ENCODE peak calls at places on chromosomes 6 and 20, in four cellular contexts. One of them, this sample, is unnamed.

GRCh38 chr6:105452924-105453756 is 50.3 kb upstream of the PREP start:
- DNase-seq in uterus: no peak
- DNase-seq in H1: no peak
- DNase-seq in GM13976: peak
- DNase-seq in this sample: no peak

GRCh38 chr20:61166324-61166723 is 85.7 kb upstream of the CDH4 start:
- DNase-seq in uterus: no peak
- DNase-seq in GM13976: no peak
- DNase-seq in H1: no peak
- DNase-seq in this sample: no peak

GRCh38 chr20:24935140-24935539 is 13.9 kb upstream of the CST7 start:
- DNase-seq in uterus: no peak
- DNase-seq in GM13976: no peak
- DNase-seq in H1: no peak
- DNase-seq in this sample: no peak

GRCh38 chr6:79750806-79751205 is 119.7 kb downstream of the SH3BGRL2 start:
- DNase-seq in GM13976: no peak
- DNase-seq in uterus: no peak
- DNase-seq in H1: no peak
- DNase-seq in this sample: no peak

GRCh38 chr6:90097357-90097756 is 199.3 kb downstream of the BACH2 start:
- DNase-seq in H1: no peak
- DNase-seq in uterus: no peak
- DNase-seq in GM13976: no peak
- DNase-seq in this sample: no peak

GRCh38 chr20:62149532-62150235 is 6.1 kb downstream of the SS18L1 start:
- DNase-seq in H1: no peak
- DNase-seq in GM13976: no peak
- DNase-seq in uterus: no peak
- DNase-seq in this sample: no peak

GRCh38 chr6:17580518-17581048 is 19.5 kb upstream of the FAM8A1 start:
- DNase-seq in GM13976: peak
- DNase-seq in H1: no peak
- DNase-seq in uterus: peak
- DNase-seq in this sample: peak

GRCh38 chr6:84774174-84775158 is 10.1 kb upstream of the TBX18 start:
- DNase-seq in H1: peak
- DNase-seq in GM13976: peak
- DNase-seq in uterus: no peak
- DNase-seq in this sample: peak

GRCh38 chr6:53306819-53307347 is 41.9 kb downstream of the ELOVL5 start:
- DNase-seq in GM13976: peak
- DNase-seq in H1: no peak
- DNase-seq in uterus: no peak
- DNase-seq in this sample: no peak

GRCh38 chr6:131122516-131122915 is 12.8 kb upstream of the AKAP7 start:
- DNase-seq in H1: no peak
- DNase-seq in GM13976: no peak
- DNase-seq in uterus: no peak
- DNase-seq in this sample: no peak

GRCh38 chr6:2945069-2945452 is 26.3 kb downstream of the SERPINB6 start:
- DNase-seq in GM13976: no peak
- DNase-seq in uterus: no peak
- DNase-seq in H1: peak
- DNase-seq in this sample: no peak

GRCh38 chr6:80991316-80991715 is 761.2 kb downstream of the TENT5A start:
- DNase-seq in GM13976: no peak
- DNase-seq in uterus: no peak
- DNase-seq in H1: no peak
- DNase-seq in this sample: no peak

GRCh38 chr20:62010551-62011402 is 54.9 kb downstream of the TAF4 start:
- DNase-seq in GM13976: peak
- DNase-seq in uterus: peak
- DNase-seq in H1: peak
- DNase-seq in this sample: no peak

GRCh38 chr20:45470262-45470931 is 844 bp downstream of the WFDC2 start:
- DNase-seq in H1: peak
- DNase-seq in uterus: no peak
- DNase-seq in GM13976: peak
- DNase-seq in this sample: no peak

GRCh38 chr20:45685896-45686295 is 15.9 kb upstream of the WFDC11 start:
- DNase-seq in GM13976: no peak
- DNase-seq in uterus: no peak
- DNase-seq in H1: peak
- DNase-seq in this sample: no peak

GRCh38 chr6:124961784-124962611 is at the start of gene RNF217:
- DNase-seq in H1: peak
- DNase-seq in GM13976: peak
- DNase-seq in uterus: peak
- DNase-seq in this sample: peak

DNA sequence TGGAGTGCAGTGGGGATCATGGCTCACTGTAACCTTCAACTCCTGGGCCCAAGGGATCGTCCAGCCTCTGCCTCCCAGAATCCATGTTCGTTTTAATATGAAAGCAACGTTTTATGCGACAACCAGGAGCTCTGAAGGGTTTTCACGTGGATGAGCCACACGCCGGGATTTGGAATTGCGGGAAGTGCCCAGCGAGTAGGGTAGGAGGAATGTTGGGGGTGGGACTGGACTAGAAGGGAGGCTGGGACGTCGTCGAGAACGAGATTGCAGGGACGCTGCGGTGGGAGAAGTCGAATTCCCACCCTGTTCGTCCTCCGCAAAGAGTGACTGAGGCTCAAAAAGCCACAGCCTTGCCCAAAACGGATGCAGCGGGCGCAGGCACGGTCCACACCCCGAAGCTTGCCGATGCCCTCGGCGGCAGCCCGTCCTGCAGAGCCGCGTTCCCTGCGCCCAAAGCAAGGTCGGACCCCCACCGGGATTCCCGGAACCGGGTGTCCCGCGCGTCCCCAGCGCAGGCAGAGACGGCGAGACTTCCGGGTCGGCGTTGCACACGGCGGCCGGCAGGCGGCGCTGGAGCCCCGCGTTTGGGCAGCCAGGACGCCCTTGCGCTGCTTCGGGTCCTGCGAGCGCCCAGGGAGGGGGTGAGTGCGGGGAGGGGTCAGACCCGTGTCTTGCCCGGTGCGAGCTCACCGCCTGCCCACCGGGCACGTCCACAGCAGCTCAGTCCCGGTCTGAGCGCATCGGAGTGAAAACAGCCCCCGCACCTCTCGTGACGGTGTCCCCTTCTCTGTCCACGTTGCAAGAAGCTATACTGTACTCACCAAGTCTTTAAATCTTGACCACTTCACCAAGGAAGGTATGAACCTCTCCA is 87.8 kb downstream of the DHX35 start:
- DNase-seq in H1: peak
- DNase-seq in GM13976: peak
- DNase-seq in uterus: peak
- DNase-seq in this sample: peak
- TF ChIP-seq CTCF in H1: peak
- TF ChIP-seq CTCF in GM13976: peak
- TF ChIP-seq CTCF in uterus: peak
- TF ChIP-seq CTCF in this sample: peak

DNA sequence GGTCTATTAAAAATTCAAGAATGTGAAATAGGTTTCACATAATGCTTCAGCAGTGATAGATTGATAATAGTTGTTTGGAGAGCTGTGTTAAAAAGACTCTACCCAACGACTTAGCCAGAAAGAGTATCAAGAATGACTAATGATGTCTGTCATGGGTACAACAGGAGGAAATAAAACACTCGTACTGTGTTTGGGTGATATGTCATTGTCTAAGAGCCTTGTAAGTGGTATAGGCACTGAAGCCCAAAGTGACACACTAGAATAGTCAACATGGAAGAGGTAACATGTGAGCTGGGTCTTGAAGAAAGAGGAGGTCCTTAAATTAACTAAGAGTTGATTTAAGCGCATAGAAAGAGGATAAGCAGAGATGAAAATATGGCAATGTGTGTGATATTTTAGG is 471.8 kb upstream of the MAN1A1 start:
- DNase-seq in uterus: no peak
- DNase-seq in H1: no peak
- DNase-seq in GM13976: no peak
- DNase-seq in this sample: no peak
- TF ChIP-seq CTCF in uterus: no peak
- TF ChIP-seq CTCF in H1: no peak
- TF ChIP-seq CTCF in GM13976: no peak
- TF ChIP-seq CTCF in this sample: no peak

DNA sequence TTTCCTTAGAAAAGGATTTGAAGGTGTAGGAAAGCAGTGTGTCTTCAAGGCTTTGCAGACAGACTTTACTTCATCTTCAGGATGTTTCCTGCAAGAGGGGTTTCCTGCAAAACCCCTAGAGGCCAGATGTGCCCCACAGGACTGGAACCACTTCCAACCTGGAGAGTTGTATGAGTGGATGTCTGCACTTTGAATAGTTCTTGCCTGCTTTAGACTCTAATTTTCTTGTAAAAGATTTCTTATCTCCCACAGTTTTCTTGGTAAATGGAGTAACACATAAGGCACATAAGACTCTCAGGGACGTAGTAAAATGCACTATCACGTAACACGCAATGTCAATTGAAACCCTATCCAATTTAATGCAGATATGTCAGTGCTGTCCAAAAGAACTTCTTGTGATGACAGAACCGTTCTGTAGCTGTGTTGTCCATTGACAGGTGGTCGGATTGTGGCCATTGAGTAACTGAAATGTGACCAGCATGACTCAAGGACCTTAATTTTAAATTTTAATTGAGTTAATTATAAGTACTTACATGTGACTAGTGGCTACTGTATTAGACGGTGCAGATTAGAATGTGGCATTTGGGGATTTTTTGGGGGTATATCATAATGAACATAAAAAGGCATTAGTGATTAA is 118.7 kb downstream of the JARID2 start:
- DNase-seq in uterus: no peak
- DNase-seq in GM13976: no peak
- DNase-seq in H1: no peak
- DNase-seq in this sample: no peak
- TF ChIP-seq CTCF in uterus: no peak
- TF ChIP-seq CTCF in GM13976: no peak
- TF ChIP-seq CTCF in H1: no peak
- TF ChIP-seq CTCF in this sample: no peak

GRCh38 chr6:118569498-118569897 is 21.4 kb downstream of the PLN start:
- DNase-seq in GM13976: no peak
- DNase-seq in H1: no peak
- DNase-seq in uterus: no peak
- DNase-seq in this sample: no peak

GRCh38 chr6:118562248-118562647 is 14.2 kb downstream of the PLN start:
- DNase-seq in uterus: no peak
- DNase-seq in GM13976: no peak
- DNase-seq in H1: no peak
- DNase-seq in this sample: no peak

GRCh38 chr6:118562959-118563358 is 14.9 kb downstream of the PLN start:
- DNase-seq in H1: no peak
- DNase-seq in GM13976: no peak
- DNase-seq in uterus: no peak
- DNase-seq in this sample: no peak

GRCh38 chr6:118567974-118568373 is 19.9 kb downstream of the PLN start:
- DNase-seq in GM13976: no peak
- DNase-seq in H1: no peak
- DNase-seq in uterus: no peak
- DNase-seq in this sample: no peak

GRCh38 chr6:118565317-118565960 is 17.3 kb downstream of the PLN start:
- DNase-seq in H1: no peak
- DNase-seq in GM13976: peak
- DNase-seq in uterus: no peak
- DNase-seq in this sample: no peak
- TF ChIP-seq CTCF in H1: peak
- TF ChIP-seq CTCF in GM13976: peak
- TF ChIP-seq CTCF in uterus: no peak
- TF ChIP-seq CTCF in this sample: peak

DNA sequence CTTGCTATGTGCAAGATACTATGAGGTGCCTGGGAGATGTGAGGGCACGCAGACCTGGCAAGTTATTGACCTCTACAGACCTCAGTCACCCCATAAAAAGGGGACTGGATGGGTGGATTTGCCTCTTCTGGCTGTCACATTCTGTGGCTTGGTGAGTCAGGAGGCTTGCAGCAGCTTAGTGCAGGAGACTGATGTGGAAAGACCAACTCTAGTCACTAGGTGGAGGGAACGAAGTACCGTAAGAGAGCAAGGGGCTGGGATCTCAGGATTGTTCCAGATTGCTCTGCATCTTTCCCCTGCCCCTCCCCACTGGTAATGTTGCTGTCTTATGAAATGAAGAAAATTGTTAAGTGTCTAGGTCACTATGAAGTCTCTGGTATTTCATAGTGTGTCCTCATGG is 3.3 kb downstream of the MAPRE1 start:
- DNase-seq in H1: no peak
- DNase-seq in uterus: no peak
- DNase-seq in GM13976: no peak
- DNase-seq in this sample: no peak
- TF ChIP-seq CTCF in H1: no peak
- TF ChIP-seq CTCF in uterus: no peak
- TF ChIP-seq CTCF in GM13976: no peak
- TF ChIP-seq CTCF in this sample: no peak

GRCh38 chr6:73515204-73516101 is 5.4 kb downstream of the EEF1A1 start:
- DNase-seq in uterus: peak
- DNase-seq in GM13976: peak
- DNase-seq in H1: no peak
- DNase-seq in this sample: peak
- TF ChIP-seq CTCF in uterus: peak
- TF ChIP-seq CTCF in GM13976: peak
- TF ChIP-seq CTCF in H1: peak
- TF ChIP-seq CTCF in this sample: peak

GRCh38 chr6:73985891-73986290 is 289.9 kb downstream of the CD109 start:
- DNase-seq in uterus: no peak
- DNase-seq in H1: no peak
- DNase-seq in GM13976: no peak
- DNase-seq in this sample: no peak
- TF ChIP-seq CTCF in uterus: no peak
- TF ChIP-seq CTCF in H1: peak
- TF ChIP-seq CTCF in GM13976: no peak
- TF ChIP-seq CTCF in this sample: no peak

This sample was measured in gastrocnemius medialis.